ENCODE peak calls at places on chromosomes 4 and X, in four cellular contexts. O is EH; W is GM23248; A is activated naive CD8-positive, alpha-beta T cell treated with anti-CD3 and anti-CD28 coated beads, Interleukin-2, amount 50 U/mL, for 24 hours. M is an unnamed sample.

GRCh38 chr4:74473155-74473811 is 28.3 kb downstream of the AREG start:
- DNase-seq in O (peak; percentile 91), W (peak; percentile 85), A (no peak), M (peak; percentile 56)

GRCh38 chr4:183441276-183441675 is 3.2 kb upstream of the CDKN2AIP start:
- DNase-seq in O (peak; percentile 65), W (no peak), A (no peak), M (no peak)

GRCh38 chrX:1440506-1440905 is 12.2 kb downstream of the ASMTL start:
- DNase-seq in O (no peak), W (no peak), A (no peak), M (no peak)

GRCh38 chr4:18698119-18698883 is 676.7 kb upstream of the LCORL start:
- DNase-seq in O (no peak), W (no peak), A (no peak), M (no peak)

GRCh38 chr4:36292551-36293188 is 11.3 kb downstream of the DTHD1 start:
- DNase-seq in O (no peak), W (peak; percentile 4), A (no peak), M (no peak)

GRCh38 chr4:112448211-112448745 is 67.7 kb downstream of the NEUROG2 start:
- DNase-seq in O (peak; percentile 73), W (peak; percentile 46), A (no peak), M (no peak)

GRCh38 chrX:121570072-121570841 is 522.8 kb downstream of the GLUD2 start:
- DNase-seq in O (peak; percentile 0), W (peak; percentile 7), A (no peak), M (no peak)

GRCh38 chr4:60368986-60369385 is 831.1 kb upstream of the ADGRL3 start:
- DNase-seq in O (no peak), W (no peak), A (no peak), M (no peak)

GRCh38 chrX:44474410-44474809 is 68.2 kb downstream of the FUNDC1 start:
- DNase-seq in O (peak; percentile 22), W (peak; percentile 78), A (no peak), M (peak; percentile 24)

GRCh38 chr4:108240356-108240755 is 71.6 kb upstream of the LEF1 start:
- DNase-seq in O (no peak), W (no peak), A (no peak), M (peak; percentile 5)

GRCh38 chr4:160928482-160928881 is 1235.3 kb downstream of the FSTL5 start:
- DNase-seq in O (no peak), W (no peak), A (no peak), M (no peak)